ENCODE peak calls at places on chromosomes 12 and 14, in six cellular contexts. A is Caco-2, W is cardiac muscle cell, J is PC-3, P is WERI-Rb-1, Q is GM06990. N is an unnamed sample. For H3K27me3, the result is how much of the 10 kb centered on the place peaks cover.

GRCh38 chr12:6167327-6168280 is 32.6 kb upstream of the CD9 start:
- DNase-seq in A (no peak), W (peak), J (peak), P (no peak), Q (peak), N (peak)

GRCh38 chr12:91952916-91953315 is 192.7 kb downstream of the BTG1 start:
- DNase-seq in A (no peak), W (no peak), J (peak), P (no peak), Q (no peak), N (no peak)

GRCh38 chr14:58469309-58469708 is 41.8 kb downstream of the KIAA0586 start:
- DNase-seq in A (no peak), W (no peak), J (no peak), P (no peak), Q (no peak), N (no peak)

GRCh38 chr14:61894452-61895077 is 132.3 kb downstream of the SNAPC1 start:
- DNase-seq in A (peak), W (peak), J (peak), P (peak), Q (no peak), N (peak)

GRCh38 chr14:36070056-36071043 is 106.2 kb downstream of the PTCSC3 start:
- DNase-seq in A (peak), W (peak), J (peak), P (peak), Q (peak), N (peak)

GRCh38 chr14:99721792-99722516 is 37.9 kb downstream of the CYP46A1 start:
- DNase-seq in A (no peak), W (no peak), J (no peak), P (no peak), Q (no peak), N (no peak)

GRCh38 chr14:101851183-101851582 is 89.7 kb downstream of the PPP2R5C start:
- DNase-seq in A (no peak), W (no peak), J (no peak), P (no peak), Q (no peak), N (no peak)

GRCh38 chr14:93970589-93970966 is 5.8 kb downstream of the ASB2 start:
- DNase-seq in A (no peak), W (no peak), J (peak), P (peak), Q (no peak), N (no peak)

GRCh38 chr14:89134640-89135039 is 282.4 kb downstream of the FOXN3 start:
- DNase-seq in A (no peak), W (no peak), J (no peak), P (no peak), Q (no peak), N (no peak)

GRCh38 chr12:70196732-70197361 is 46.4 kb upstream of the CNOT2 start:
- DNase-seq in A (no peak), W (peak), J (no peak), P (peak), Q (no peak), N (no peak)

GRCh38 chr12:52949413-52950331 is 754 bp downstream of the KRT18 start:
- DNase-seq in A (peak), W (peak), J (peak), P (no peak), Q (no peak), N (peak)

GRCh38 chr14:72000907-72001306 is 68.7 kb downstream of the RGS6 start:
- DNase-seq in A (no peak), W (no peak), J (no peak), P (no peak), Q (peak), N (no peak)

GRCh38 chr12:58967551-58967950 is 47.2 kb upstream of the LRIG3 start:
- DNase-seq in A (no peak), W (peak), J (no peak), P (no peak), Q (no peak), N (no peak)

GRCh38 chr12:68614105-68614679 is 3.5 kb downstream of the RAP1B start:
- DNase-seq in A (no peak), W (no peak), J (peak), P (no peak), Q (no peak), N (no peak)
- H3K4me3 ChIP-seq in A (no peak), W (no peak), J (peak), P (no peak), Q (peak), N (no peak)

DNA sequence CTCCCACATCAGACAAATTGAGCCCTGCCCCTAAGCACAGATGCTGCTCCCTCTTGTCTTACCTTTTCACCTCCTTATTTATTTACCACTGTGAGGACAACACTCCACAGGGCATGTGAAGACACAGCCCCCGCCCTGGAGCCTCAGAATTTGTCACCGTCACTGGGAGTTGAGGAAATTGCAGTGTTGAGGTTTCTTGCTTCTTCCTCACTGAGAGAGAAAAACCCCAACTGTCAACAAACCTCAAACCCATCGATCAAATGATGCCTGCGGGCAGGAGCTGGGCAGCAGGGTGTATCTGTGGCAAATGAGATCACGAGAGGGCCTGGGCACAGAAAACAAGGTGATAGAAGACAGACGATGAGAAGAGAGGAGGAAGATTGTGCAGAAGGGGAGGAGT is 30.5 kb upstream of the PLEKHG3 start:
- DNase-seq in A (no peak), W (no peak), J (no peak), P (no peak), Q (peak), N (no peak)
- TF ChIP-seq CTCF in A (no peak), W (no peak), J (no peak), P (no peak), Q (no peak), N (no peak)

DNA sequence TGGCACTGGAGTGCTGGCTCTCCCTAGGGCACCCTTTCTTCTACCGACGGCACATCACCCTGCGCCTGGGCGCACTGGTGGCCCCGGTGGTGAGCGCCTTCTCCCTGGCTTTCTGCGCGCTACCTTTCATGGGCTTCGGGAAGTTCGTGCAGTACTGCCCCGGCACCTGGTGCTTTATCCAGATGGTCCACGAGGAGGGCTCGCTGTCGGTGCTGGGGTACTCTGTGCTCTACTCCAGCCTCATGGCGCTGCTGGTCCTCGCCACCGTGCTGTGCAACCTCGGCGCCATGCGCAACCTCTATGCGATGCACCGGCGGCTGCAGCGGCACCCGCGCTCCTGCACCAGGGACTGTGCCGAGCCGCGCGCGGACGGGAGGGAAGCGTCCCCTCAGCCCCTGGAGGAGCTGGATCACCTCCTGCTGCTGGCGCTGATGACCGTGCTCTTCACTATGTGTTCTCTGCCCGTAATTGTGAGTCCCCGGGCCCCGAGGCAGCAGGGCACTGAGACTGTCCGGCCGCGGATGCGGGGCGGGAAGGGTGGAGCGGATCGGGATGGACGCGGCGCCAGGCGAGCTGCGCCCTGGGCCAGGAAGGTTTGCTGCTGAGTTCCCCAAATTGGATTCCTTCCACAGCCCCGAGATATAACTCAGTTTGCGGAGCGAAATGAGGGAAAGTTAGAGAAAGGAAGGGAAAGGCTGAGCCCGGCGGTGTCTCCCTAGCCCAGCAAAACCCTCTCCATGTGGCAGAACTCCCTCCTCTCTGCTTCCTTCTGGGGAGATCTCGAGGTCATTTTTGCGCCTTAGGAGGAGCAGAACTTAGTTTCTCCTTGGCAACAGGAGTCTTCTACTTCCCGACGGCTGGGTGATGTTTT is 928 bp downstream of the PTGDR start:
- DNase-seq in A (no peak), W (peak), J (no peak), P (no peak), Q (peak), N (no peak)
- H3K27me3 ChIP-seq in A (under half), W (half or more), J (under half), P (under half), Q (under half), N (under half)

GRCh38 chr12:116055895-116056607 is 221.4 kb downstream of the MED13L start:
- DNase-seq in A (no peak), W (no peak), J (no peak), P (no peak), Q (no peak), N (no peak)
- H3K4me3 ChIP-seq in A (no peak), W (no peak), J (no peak), P (no peak), Q (no peak), N (no peak)

DNA sequence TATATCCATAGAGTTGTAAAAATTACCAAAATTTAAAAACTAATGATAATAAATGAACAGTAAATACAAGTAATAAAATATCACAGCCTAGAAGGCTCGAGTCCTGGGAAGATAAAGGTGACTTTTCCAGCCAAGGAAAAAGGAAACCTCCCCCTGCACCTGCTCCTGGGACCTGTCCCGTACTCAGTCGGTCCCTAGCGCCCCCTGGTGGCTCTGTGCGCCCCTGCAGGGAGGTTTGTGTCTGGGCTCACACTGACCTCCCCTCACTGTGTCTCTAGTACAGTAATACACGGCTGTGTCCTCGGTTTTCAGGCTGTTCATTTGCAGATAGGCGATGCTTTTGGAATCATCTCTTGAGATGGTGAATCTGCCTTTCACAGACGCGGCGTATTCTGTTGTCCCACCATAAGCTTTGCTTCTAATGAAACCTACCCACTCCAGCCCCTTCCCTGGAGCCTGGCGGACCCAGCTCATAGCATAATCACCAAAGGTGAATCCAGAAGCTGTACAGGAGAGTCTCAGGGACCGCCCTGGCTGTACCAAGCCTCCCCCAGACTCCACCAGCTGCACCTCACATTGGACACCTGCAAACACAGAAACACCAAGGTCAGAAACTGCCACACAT is 1030.4 kb downstream of the TMEM121 start:
- DNase-seq in A (peak), W (no peak), J (peak), P (peak), Q (peak), N (no peak)
- TF ChIP-seq CTCF in A (peak), W (no peak), J (peak), P (peak), Q (peak), N (peak)

DNA sequence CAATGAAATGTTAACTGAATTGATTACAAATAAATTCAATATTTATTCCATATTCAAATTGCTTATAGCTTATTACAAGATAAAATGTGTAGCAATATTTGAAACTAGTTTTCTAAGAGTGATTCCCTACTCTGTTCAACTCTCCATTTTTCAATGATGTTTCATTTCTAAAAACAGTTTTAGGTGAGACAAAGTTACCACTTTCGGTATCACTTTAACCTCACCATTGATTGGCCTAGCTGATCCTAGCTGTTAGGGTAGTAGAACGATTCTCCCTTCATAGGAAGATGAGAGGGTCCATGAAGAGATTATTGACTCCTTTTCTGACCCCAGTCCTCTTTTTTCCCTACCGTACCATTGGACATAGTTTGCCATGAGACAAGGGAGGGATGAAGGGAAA is 373.3 kb downstream of the PRKD1 start:
- DNase-seq in A (no peak), W (no peak), J (no peak), P (no peak), Q (no peak), N (no peak)
- H3K27me3 ChIP-seq in A (under half), W (under half), J (under half), P (under half), Q (under half), N (under half)

DNA sequence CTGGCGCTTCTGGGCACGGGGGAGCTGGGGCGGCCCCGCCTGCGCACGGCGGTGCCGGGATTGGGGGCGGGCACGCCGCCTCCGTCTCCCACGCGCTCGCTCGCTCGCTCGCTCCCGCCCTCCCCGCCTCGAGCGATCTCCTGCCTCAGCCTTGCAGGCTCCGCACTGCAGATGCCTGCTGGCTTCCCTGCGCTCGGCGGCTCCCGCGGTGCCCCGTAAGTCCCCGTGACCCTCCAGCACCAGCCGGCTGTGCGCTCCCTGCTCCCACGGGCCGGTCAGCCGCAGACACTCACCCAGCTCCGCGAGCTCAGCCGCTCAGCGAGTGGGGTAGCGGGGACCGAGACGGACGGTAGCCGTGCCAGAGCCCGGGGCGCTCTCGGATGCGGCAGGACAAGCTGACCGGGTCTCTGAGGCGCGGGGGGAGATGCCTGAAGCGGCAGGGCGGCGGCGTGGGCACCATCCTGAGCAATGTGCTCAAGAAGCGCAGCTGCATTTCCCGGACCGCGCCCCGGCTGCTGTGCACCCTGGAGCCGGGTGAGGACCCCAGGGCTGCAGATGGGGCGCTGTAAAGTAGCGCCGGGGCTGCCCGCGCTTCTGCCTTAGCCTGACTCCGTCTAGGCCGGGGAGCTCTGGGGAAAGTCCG is at the start of gene TBC1D30:
- DNase-seq in A (peak), W (peak), J (peak), P (peak), Q (peak), N (no peak)
- H3K4me3 ChIP-seq in A (peak), W (peak), J (peak), P (peak), Q (peak), N (peak)

GRCh38 chr14:81371802-81372201 is 28.3 kb downstream of the STON2 start:
- DNase-seq in A (no peak), W (no peak), J (no peak), P (no peak), Q (no peak), N (no peak)
- TF ChIP-seq CTCF in A (no peak), W (no peak), J (no peak), P (no peak), Q (no peak), N (no peak)